ENCODE peak calls at places on chromosomes 12 and 14, in eight cellular contexts. R is activated naive CD4-positive, alpha-beta T cell treated with anti-CD3 and anti-CD28 coated beads for 36 hours; F is activated T-helper 1 cell treated with Interleukin-2 at 50 U/mL for 16 hours; H is NCI-H460; K is adipocyte; P is 8988T; G is epithelial cell of esophagus; D is glutamatergic neuron. M is an unnamed sample.
A peak's percentile ranks its signal among the peaks of the same experiment; 100 is the strongest.

GRCh38 chr12:15404485-15404884 is 82.2 kb downstream of the PTPRO start:
- DNase-seq in H (no peak), F (no peak), K (no peak), D (no peak), G (peak; percentile 62), R (no peak), P (no peak), M (peak; percentile 78)

GRCh38 chr12:9364224-9365176 is 156.3 kb upstream of the PZP start:
- DNase-seq in K (peak; percentile 60), P (no peak), H (no peak), G (peak; percentile 90), D (peak; percentile 50), R (peak; percentile 48), F (no peak), M (peak; percentile 64)

GRCh38 chr14:34489324-34489723 is 27.3 kb upstream of the SPTSSA start:
- DNase-seq in D (no peak), G (peak; percentile 81), K (peak; percentile 16), H (no peak), P (no peak), F (no peak), R (no peak), M (no peak)

GRCh38 chr14:71414631-71415403 is 507.6 kb downstream of the PCNX1 start:
- DNase-seq in R (no peak), F (no peak), G (peak; percentile 66), P (no peak), K (peak; percentile 58), D (no peak), H (no peak), M (no peak)

GRCh38 chr12:11836282-11836963 is 186.9 kb downstream of the ETV6 start:
- DNase-seq in K (no peak), D (no peak), H (no peak), G (no peak), R (peak; percentile 92), F (no peak), P (no peak), M (no peak)

GRCh38 chr14:31420013-31420318 is 384 bp downstream of the HEATR5A start:
- DNase-seq in F (no peak), H (peak; percentile 21), K (no peak), D (peak; percentile 68), G (peak; percentile 49), P (peak; percentile 29), R (no peak), M (peak; percentile 81)

GRCh38 chr14:23577710-23578392 is 739 bp downstream of the JPH4 start:
- DNase-seq in K (no peak), P (no peak), R (no peak), F (no peak), D (peak; percentile 61), H (no peak), G (no peak), M (no peak)

GRCh38 chr12:6773662-6774351 is 1.5 kb downstream of the LAG3 start:
- DNase-seq in K (no peak), F (no peak), R (no peak), G (no peak), H (no peak), P (no peak), D (no peak), M (no peak)

GRCh38 chr12:43807361-43807760 is 1.2 kb upstream of the TWF1 start:
- DNase-seq in H (no peak), D (no peak), K (no peak), F (no peak), G (peak; percentile 81), P (no peak), R (no peak), M (no peak)

GRCh38 chr12:90238872-90239271 is 530.2 kb upstream of the ATP2B1 start:
- DNase-seq in P (no peak), H (no peak), R (no peak), K (no peak), G (no peak), D (no peak), F (no peak), M (no peak)

GRCh38 chr14:92486881-92487280 is 26.7 kb upstream of the RIN3 start:
- DNase-seq in G (no peak), K (peak; percentile 36), P (no peak), F (no peak), D (no peak), R (no peak), H (no peak), M (no peak)

M was measured in kidney tubule cell.